ENCODE peak calls at places on chromosomes 2 and 18, in ten cellular contexts. One of them, this sample, is unnamed.

GRCh38 chr2:176956791-176957190 is 255.8 kb upstream of the HNRNPA3 start:
- DNase-seq in right lobe of liver: no peak
- DNase-seq in SK-N-SH: no peak
- DNase-seq in K562: no peak
- DNase-seq in left ventricle myocardium inferior: no peak
- DNase-seq in tibial nerve: no peak
- DNase-seq in heart right ventricle: no peak
- DNase-seq in HCT116: no peak
- DNase-seq in ovary: no peak
- DNase-seq in fibroblast of lung: no peak
- DNase-seq in this sample: no peak

GRCh38 chr18:26536032-26536431 is 12.3 kb downstream of the KCTD1 start:
- DNase-seq in right lobe of liver: no peak
- DNase-seq in SK-N-SH: no peak
- DNase-seq in K562: no peak
- DNase-seq in left ventricle myocardium inferior: no peak
- DNase-seq in tibial nerve: no peak
- DNase-seq in heart right ventricle: no peak
- DNase-seq in HCT116: no peak
- DNase-seq in ovary: no peak
- DNase-seq in fibroblast of lung: no peak
- DNase-seq in this sample: no peak

GRCh38 chr2:58715344-58715743 is 474.2 kb upstream of the FANCL start:
- DNase-seq in right lobe of liver: no peak
- DNase-seq in SK-N-SH: no peak
- DNase-seq in K562: no peak
- DNase-seq in left ventricle myocardium inferior: no peak
- DNase-seq in tibial nerve: no peak
- DNase-seq in heart right ventricle: no peak
- DNase-seq in HCT116: no peak
- DNase-seq in ovary: no peak
- DNase-seq in fibroblast of lung: no peak
- DNase-seq in this sample: no peak

GRCh38 chr18:48878471-48878870 is 72.3 kb downstream of the SMAD7 start:
- DNase-seq in right lobe of liver: no peak
- DNase-seq in SK-N-SH: no peak
- DNase-seq in K562: peak; percentile 50
- DNase-seq in left ventricle myocardium inferior: no peak
- DNase-seq in tibial nerve: no peak
- DNase-seq in heart right ventricle: no peak
- DNase-seq in HCT116: no peak
- DNase-seq in ovary: peak; percentile 21
- DNase-seq in fibroblast of lung: no peak
- DNase-seq in this sample: no peak

GRCh38 chr18:50422286-50422898 is 47.5 kb downstream of the SKA1 start:
- DNase-seq in right lobe of liver: no peak
- DNase-seq in SK-N-SH: no peak
- DNase-seq in K562: no peak
- DNase-seq in left ventricle myocardium inferior: no peak
- DNase-seq in tibial nerve: no peak
- DNase-seq in heart right ventricle: no peak
- DNase-seq in HCT116: no peak
- DNase-seq in ovary: no peak
- DNase-seq in fibroblast of lung: peak; percentile 3
- DNase-seq in this sample: no peak

GRCh38 chr2:136246086-136246669 is 128.2 kb upstream of the CXCR4 start:
- DNase-seq in right lobe of liver: peak; percentile 73
- DNase-seq in SK-N-SH: peak; percentile 21
- DNase-seq in K562: no peak
- DNase-seq in left ventricle myocardium inferior: no peak
- DNase-seq in tibial nerve: no peak
- DNase-seq in heart right ventricle: no peak
- DNase-seq in HCT116: peak; percentile 53
- DNase-seq in ovary: no peak
- DNase-seq in fibroblast of lung: peak; percentile 48
- DNase-seq in this sample: peak; percentile 77

GRCh38 chr2:112813043-112813966 is 23.3 kb downstream of the IL1B start:
- DNase-seq in right lobe of liver: no peak
- DNase-seq in SK-N-SH: no peak
- DNase-seq in K562: peak; percentile 51
- DNase-seq in left ventricle myocardium inferior: no peak
- DNase-seq in tibial nerve: no peak
- DNase-seq in heart right ventricle: no peak
- DNase-seq in HCT116: no peak
- DNase-seq in ovary: no peak
- DNase-seq in fibroblast of lung: no peak
- DNase-seq in this sample: no peak

GRCh38 chr18:4762399-4762798 is 307.3 kb upstream of the DLGAP1 start:
- DNase-seq in right lobe of liver: no peak
- DNase-seq in SK-N-SH: no peak
- DNase-seq in K562: no peak
- DNase-seq in left ventricle myocardium inferior: no peak
- DNase-seq in tibial nerve: no peak
- DNase-seq in heart right ventricle: no peak
- DNase-seq in HCT116: no peak
- DNase-seq in ovary: no peak
- DNase-seq in fibroblast of lung: no peak
- DNase-seq in this sample: no peak

GRCh38 chr2:192574552-192574951 is 379.8 kb upstream of the TMEFF2 start:
- DNase-seq in right lobe of liver: no peak
- DNase-seq in SK-N-SH: no peak
- DNase-seq in K562: no peak
- DNase-seq in left ventricle myocardium inferior: no peak
- DNase-seq in tibial nerve: no peak
- DNase-seq in heart right ventricle: no peak
- DNase-seq in HCT116: no peak
- DNase-seq in ovary: no peak
- DNase-seq in fibroblast of lung: no peak
- DNase-seq in this sample: no peak

GRCh38 chr18:32318581-32318980 is 128.7 kb downstream of the MEP1B start:
- DNase-seq in right lobe of liver: no peak
- DNase-seq in SK-N-SH: no peak
- DNase-seq in K562: no peak
- DNase-seq in left ventricle myocardium inferior: no peak
- DNase-seq in tibial nerve: no peak
- DNase-seq in heart right ventricle: no peak
- DNase-seq in HCT116: no peak
- DNase-seq in ovary: no peak
- DNase-seq in fibroblast of lung: no peak
- DNase-seq in this sample: no peak

GRCh38 chr2:17521621-17522020 is 3.4 kb upstream of the RAD51AP2 start:
- DNase-seq in right lobe of liver: no peak
- DNase-seq in SK-N-SH: no peak
- DNase-seq in K562: no peak
- DNase-seq in left ventricle myocardium inferior: no peak
- DNase-seq in tibial nerve: no peak
- DNase-seq in heart right ventricle: no peak
- DNase-seq in HCT116: no peak
- DNase-seq in ovary: no peak
- DNase-seq in fibroblast of lung: no peak
- DNase-seq in this sample: no peak

GRCh38 chr2:17520761-17521160 is 2.5 kb upstream of the RAD51AP2 start:
- DNase-seq in right lobe of liver: no peak
- DNase-seq in SK-N-SH: no peak
- DNase-seq in K562: no peak
- DNase-seq in left ventricle myocardium inferior: no peak
- DNase-seq in tibial nerve: no peak
- DNase-seq in heart right ventricle: no peak
- DNase-seq in HCT116: no peak
- DNase-seq in ovary: no peak
- DNase-seq in fibroblast of lung: no peak
- DNase-seq in this sample: no peak

GRCh38 chr2:17515652-17516051 is 2.6 kb downstream of the RAD51AP2 start:
- DNase-seq in right lobe of liver: no peak
- DNase-seq in SK-N-SH: no peak
- DNase-seq in K562: no peak
- DNase-seq in left ventricle myocardium inferior: no peak
- DNase-seq in tibial nerve: no peak
- DNase-seq in heart right ventricle: no peak
- DNase-seq in HCT116: no peak
- DNase-seq in ovary: no peak
- DNase-seq in fibroblast of lung: no peak
- DNase-seq in this sample: no peak

GRCh38 chr2:17518212-17519154 is at the start of gene RAD51AP2:
- DNase-seq in right lobe of liver: peak; percentile 90
- DNase-seq in SK-N-SH: peak; percentile 92
- DNase-seq in K562: peak; percentile 91
- DNase-seq in left ventricle myocardium inferior: peak; percentile 89
- DNase-seq in tibial nerve: peak; percentile 71
- DNase-seq in heart right ventricle: peak; percentile 86
- DNase-seq in HCT116: peak; percentile 75
- DNase-seq in ovary: peak; percentile 94
- DNase-seq in fibroblast of lung: peak; percentile 83
- DNase-seq in this sample: peak; percentile 73

GRCh38 chr2:17517481-17518211 is 594 bp downstream of the RAD51AP2 start:
- DNase-seq in right lobe of liver: no peak
- DNase-seq in SK-N-SH: no peak
- DNase-seq in K562: no peak
- DNase-seq in left ventricle myocardium inferior: no peak
- DNase-seq in tibial nerve: no peak
- DNase-seq in heart right ventricle: no peak
- DNase-seq in HCT116: no peak
- DNase-seq in ovary: no peak
- DNase-seq in fibroblast of lung: no peak
- DNase-seq in this sample: no peak
- H3K27ac ChIP-seq in right lobe of liver: peak overlapping the region; percentile 39
- H3K27ac ChIP-seq in SK-N-SH: no peak overlapping the region
- H3K27ac ChIP-seq in K562: peak overlapping the region; percentile 82
- H3K27ac ChIP-seq in left ventricle myocardium inferior: peak overlapping the region; percentile 89
- H3K27ac ChIP-seq in tibial nerve: peak overlapping the region; percentile 80
- H3K27ac ChIP-seq in heart right ventricle: peak overlapping the region; percentile 81
- H3K27ac ChIP-seq in HCT116: no peak overlapping the region
- H3K27ac ChIP-seq in ovary: peak overlapping the region; percentile 71
- H3K27ac ChIP-seq in fibroblast of lung: peak overlapping the region; percentile 69
- H3K27ac ChIP-seq in this sample: peak overlapping the region; percentile 15

DNA sequence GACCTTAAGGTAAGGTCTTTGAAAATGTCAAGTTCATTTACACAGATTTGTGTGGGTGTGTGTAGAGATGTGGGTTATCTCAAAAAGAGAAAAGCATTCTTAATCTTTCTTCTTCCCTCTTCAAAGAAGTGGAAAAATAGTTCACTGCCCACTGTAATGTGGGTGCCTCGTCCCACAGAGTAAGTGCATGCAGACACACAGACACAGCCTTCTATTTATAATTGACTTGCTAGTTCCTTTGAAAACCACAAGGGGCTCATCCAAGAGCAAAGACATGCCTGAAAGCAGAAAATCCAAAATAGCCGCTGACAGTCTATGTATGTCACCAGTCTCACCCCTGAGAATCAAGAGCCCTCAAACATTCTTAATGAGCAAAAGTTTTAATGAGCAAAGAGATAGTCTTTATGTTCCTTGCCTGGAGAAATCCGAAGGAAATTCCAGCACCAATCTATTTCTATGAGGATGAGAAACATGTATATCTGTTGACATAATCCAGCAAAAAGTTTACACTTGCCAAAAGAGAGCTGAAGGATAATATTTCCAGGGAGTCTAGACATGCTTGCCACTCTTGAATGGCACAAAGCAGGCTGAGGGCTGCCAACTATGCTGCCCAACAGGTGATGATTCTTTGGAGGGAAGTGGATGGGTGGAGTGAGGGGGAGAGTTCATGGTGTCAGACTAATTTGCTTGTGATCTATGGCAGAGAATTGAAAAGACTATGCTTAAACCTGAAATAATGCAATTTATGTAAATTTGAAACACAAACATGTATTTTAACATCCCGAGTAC is 93.9 kb downstream of the ACVR1 start:
- DNase-seq in right lobe of liver: no peak
- DNase-seq in SK-N-SH: peak; percentile 11
- DNase-seq in K562: peak; percentile 58
- DNase-seq in left ventricle myocardium inferior: no peak
- DNase-seq in tibial nerve: no peak
- DNase-seq in heart right ventricle: no peak
- DNase-seq in HCT116: no peak
- DNase-seq in ovary: no peak
- DNase-seq in fibroblast of lung: peak; percentile 32
- DNase-seq in this sample: no peak
- TF ChIP-seq CTCF in right lobe of liver: peak; percentile 17
- TF ChIP-seq CTCF in SK-N-SH: peak; percentile 42
- TF ChIP-seq CTCF in K562: peak; percentile 54
- TF ChIP-seq CTCF in left ventricle myocardium inferior: peak; percentile 63
- TF ChIP-seq CTCF in tibial nerve: peak; percentile 8
- TF ChIP-seq CTCF in heart right ventricle: peak; percentile 44
- TF ChIP-seq CTCF in HCT116: no peak
- TF ChIP-seq CTCF in ovary: no peak
- TF ChIP-seq CTCF in fibroblast of lung: peak; percentile 49
- TF ChIP-seq CTCF in this sample: no peak

GRCh38 chr2:231392431-231393148 is 2.9 kb upstream of the B3GNT7 start:
- DNase-seq in right lobe of liver: no peak
- DNase-seq in SK-N-SH: peak; percentile 12
- DNase-seq in K562: no peak
- DNase-seq in left ventricle myocardium inferior: no peak
- DNase-seq in tibial nerve: no peak
- DNase-seq in heart right ventricle: no peak
- DNase-seq in HCT116: no peak
- DNase-seq in ovary: no peak
- DNase-seq in fibroblast of lung: no peak
- DNase-seq in this sample: no peak
- H3K27ac ChIP-seq in right lobe of liver: no peak overlapping the region
- H3K27ac ChIP-seq in SK-N-SH: no peak overlapping the region
- H3K27ac ChIP-seq in K562: no peak overlapping the region
- H3K27ac ChIP-seq in left ventricle myocardium inferior: no peak overlapping the region
- H3K27ac ChIP-seq in tibial nerve: no peak overlapping the region
- H3K27ac ChIP-seq in heart right ventricle: no peak overlapping the region
- H3K27ac ChIP-seq in HCT116: no peak overlapping the region
- H3K27ac ChIP-seq in ovary: no peak overlapping the region
- H3K27ac ChIP-seq in fibroblast of lung: no peak overlapping the region
- H3K27ac ChIP-seq in this sample: no peak overlapping the region

GRCh38 chr18:45384137-45384998 is 230.9 kb upstream of the SLC14A2 start:
- DNase-seq in right lobe of liver: no peak
- DNase-seq in SK-N-SH: peak; percentile 60
- DNase-seq in K562: peak; percentile 54
- DNase-seq in left ventricle myocardium inferior: no peak
- DNase-seq in tibial nerve: peak; percentile 77
- DNase-seq in heart right ventricle: peak; percentile 18
- DNase-seq in HCT116: peak; percentile 16
- DNase-seq in ovary: peak; percentile 59
- DNase-seq in fibroblast of lung: peak; percentile 53
- DNase-seq in this sample: no peak
- TF ChIP-seq CTCF in right lobe of liver: peak; percentile 72
- TF ChIP-seq CTCF in SK-N-SH: peak; percentile 80
- TF ChIP-seq CTCF in K562: peak; percentile 46
- TF ChIP-seq CTCF in left ventricle myocardium inferior: peak; percentile 72
- TF ChIP-seq CTCF in tibial nerve: peak; percentile 57
- TF ChIP-seq CTCF in heart right ventricle: peak; percentile 68
- TF ChIP-seq CTCF in HCT116: no peak
- TF ChIP-seq CTCF in ovary: peak; percentile 24
- TF ChIP-seq CTCF in fibroblast of lung: peak; percentile 53
- TF ChIP-seq CTCF in this sample: peak; percentile 61

This sample was measured in left lung.